ENCODE peak calls at places on chromosomes 7 and 10, in nine cellular contexts. Y is Calu3; L is caudate nucleus; N is mucosa of gallbladder; B is astrocyte of the hippocampus; J is stimulated activated CD8-positive, alpha-beta memory T cell treated with anti-CD3 and anti-CD28 coated beads, Interleukin-2, amount 100 ng/mL, for 48 hours; U is PC-3; K is BJ; F is GM12892. T is an unnamed sample.

GRCh38 chr7:129191272-129191671 is 2.8 kb downstream of the SMO start:
- DNase-seq in Y (no peak), L (no peak), N (no peak), B (no peak), J (no peak), U (no peak), K (no peak), F (no peak), T (no peak)

GRCh38 chr10:131461093-131461492 is 149.6 kb upstream of the TCERG1L start:
- DNase-seq in Y (no peak), L (no peak), N (no peak), B (no peak), J (no peak), U (no peak), K (no peak), F (no peak), T (no peak)

GRCh38 chr10:33334170-33334838 is at the start of gene NRP1:
- DNase-seq in Y (peak; percentile 39), L (no peak), N (peak; percentile 32), B (peak; percentile 69), J (no peak), U (peak; percentile 97), K (no peak), F (peak; percentile 15), T (no peak)

GRCh38 chr10:123157210-123157609 is 3.0 kb downstream of the BUB3 start:
- DNase-seq in Y (no peak), L (no peak), N (no peak), B (no peak), J (no peak), U (peak; percentile 59), K (no peak), F (no peak), T (no peak)

GRCh38 chr10:109218207-109218606 is 705.1 kb downstream of the XPNPEP1 start:
- DNase-seq in Y (no peak), L (no peak), N (no peak), B (no peak), J (no peak), U (no peak), K (no peak), F (no peak), T (no peak)

GRCh38 chr10:51765284-51765971 is 66.0 kb upstream of the CSTF2T start:
- DNase-seq in Y (no peak), L (no peak), N (no peak), B (no peak), J (no peak), U (no peak), K (no peak), F (no peak), T (no peak)

GRCh38 chr7:46534593-46535271 is 613.7 kb upstream of the IGFBP3 start:
- DNase-seq in Y (no peak), L (no peak), N (no peak), B (peak; percentile 92), J (no peak), U (no peak), K (no peak), F (no peak), T (no peak)

GRCh38 chr7:158814637-158815036 is 14.7 kb downstream of the ESYT2 start:
- DNase-seq in Y (no peak), L (no peak), N (no peak), B (no peak), J (no peak), U (no peak), K (no peak), F (no peak), T (no peak)

GRCh38 chr7:106944035-106944665 is 79.1 kb downstream of the PIK3CG start:
- DNase-seq in Y (no peak), L (no peak), N (no peak), B (no peak), J (no peak), U (no peak), K (no peak), F (no peak), T (no peak)

GRCh38 chr10:58063854-58064480 is 203.7 kb downstream of the IPMK start:
- DNase-seq in Y (no peak), L (no peak), N (no peak), B (no peak), J (no peak), U (no peak), K (no peak), F (no peak), T (no peak)

GRCh38 chr7:2306688-2307087 is 7.6 kb downstream of the SNX8 start:
- DNase-seq in Y (no peak), L (no peak), N (no peak), B (no peak), J (no peak), U (no peak), K (no peak), F (no peak), T (no peak)

GRCh38 chr10:110414563-110415309 is 83.0 kb upstream of the DUSP5 start:
- DNase-seq in Y (peak; percentile 84), L (no peak), N (peak; percentile 56), B (peak; percentile 70), J (peak; percentile 73), U (peak; percentile 96), K (no peak), F (peak; percentile 75), T (peak; percentile 75)

GRCh38 chr10:91613411-91614253 is 19.2 kb downstream of the PPP1R3C start:
- DNase-seq in Y (peak; percentile 46), L (no peak), N (no peak), B (peak; percentile 82), J (no peak), U (peak; percentile 93), K (peak; percentile 99), F (no peak), T (no peak)

T was measured in ascending aorta.